ENCODE peak calls at places on chromosome 11, in four cellular contexts. C is cardiac muscle cell, K is ovary, X is neuronal stem cell. L is an unnamed sample.
A peak's percentile ranks its signal among the peaks of the same experiment; 100 is the strongest.

GRCh38 chr11:107683807-107684206 is 28.0 kb downstream of the SLN start:
- DNase-seq in C (no peak), K (no peak), X (no peak), L (no peak)

GRCh38 chr11:117121176-117121575 is 22.9 kb upstream of the PAFAH1B2 start:
- DNase-seq in C (no peak), K (no peak), X (no peak), L (no peak)

GRCh38 chr11:103939694-103940093 is 96.7 kb upstream of the DDI1 start:
- DNase-seq in C (no peak), K (no peak), X (no peak), L (no peak)

GRCh38 chr11:72144807-72145565 is 9.5 kb downstream of the FOLR3 start:
- DNase-seq in C (peak; percentile 36), K (no peak), X (no peak), L (no peak)

GRCh38 chr11:117830674-117831351 is 6.3 kb upstream of the FXYD2 start:
- DNase-seq in C (no peak), K (no peak), X (no peak), L (no peak)

GRCh38 chr11:68463714-68464113 is 3.2 kb downstream of the PPP6R3 start:
- DNase-seq in C (peak; percentile 25), K (peak; percentile 56), X (no peak), L (no peak)

GRCh38 chr11:81959341-81959740 is 774.3 kb downstream of the FAM181B start:
- DNase-seq in C (no peak), K (no peak), X (peak; percentile 18), L (no peak)

GRCh38 chr11:103877221-103877620 is 159.2 kb upstream of the DDI1 start:
- DNase-seq in C (peak; percentile 33), K (no peak), X (no peak), L (no peak)

GRCh38 chr11:20095189-20095588 is 65.1 kb downstream of the DBX1 start:
- DNase-seq in C (no peak), K (no peak), X (no peak), L (no peak)

GRCh38 chr11:46270707-46271106 is 6.8 kb upstream of the CREB3L1 start:
- DNase-seq in C (no peak), K (no peak), X (no peak), L (no peak)

GRCh38 chr11:114566273-114566672 is 6.6 kb upstream of the NXPE1 start:
- DNase-seq in C (no peak), K (no peak), X (peak; percentile 3), L (no peak)

GRCh38 chr11:75797116-75797515 is 17.9 kb upstream of the UVRAG start:
- DNase-seq in C (no peak), K (no peak), X (no peak), L (no peak)

GRCh38 chr11:19696904-19697303 is 15.7 kb upstream of the NAV2 start:
- DNase-seq in C (no peak), K (no peak), X (no peak), L (no peak)

GRCh38 chr11:44510372-44510771 is 55.1 kb upstream of the CD82 start:
- DNase-seq in C (no peak), K (no peak), X (no peak), L (no peak)

GRCh38 chr11:99268895-99269294 is 248.1 kb downstream of the CNTN5 start:
- DNase-seq in C (no peak), K (no peak), X (no peak), L (no peak)

GRCh38 chr11:110909331-110909730 is 197.1 kb upstream of the ARHGAP20 start:
- DNase-seq in C (no peak), K (no peak), X (no peak), L (no peak)

GRCh38 chr11:74072721-74073120 is 63.8 kb upstream of the UCP3 start:
- DNase-seq in C (no peak), K (no peak), X (no peak), L (no peak)

GRCh38 chr11:77101043-77101537 is 1.6 kb upstream of the OMP start:
- DNase-seq in C (peak; percentile 47), K (no peak), X (no peak), L (peak; percentile 56)

GRCh38 chr11:117045196-117045595 is 53.0 kb downstream of the SIK3 start:
- DNase-seq in C (peak; percentile 44), K (no peak), X (no peak), L (no peak)

GRCh38 chr11:115311949-115312348 is 192.3 kb downstream of the CADM1 start:
- DNase-seq in C (no peak), K (no peak), X (no peak), L (no peak)

GRCh38 chr11:102513869-102514268 is 16.7 kb downstream of the MMP7 start:
- DNase-seq in C (peak; percentile 48), K (no peak), X (no peak), L (no peak)

GRCh38 chr11:6476571-6476970 is 2.8 kb upstream of the TRIM3 start:
- DNase-seq in C (no peak), K (no peak), X (no peak), L (no peak)

GRCh38 chr11:35389112-35389511 is 30.2 kb downstream of the SLC1A2 start:
- DNase-seq in C (no peak), K (no peak), X (no peak), L (no peak)

GRCh38 chr11:131373326-131373725 is 2.9 kb downstream of the NTM start:
- DNase-seq in C (no peak), K (no peak), X (no peak), L (no peak)

GRCh38 chr11:131372243-131372930 is 2.0 kb downstream of the NTM start:
- DNase-seq in C (no peak), K (no peak), X (no peak), L (no peak)

GRCh38 chr11:131371791-131372104 is 1.3 kb downstream of the NTM start:
- DNase-seq in C (no peak), K (no peak), X (no peak), L (no peak)

GRCh38 chr11:131370901-131371790 is 731 bp downstream of the NTM start:
- DNase-seq in C (no peak), K (no peak), X (no peak), L (no peak)

GRCh38 chr11:131370090-131370751 is at the start of gene NTM:
- DNase-seq in C (peak; percentile 82), K (no peak), X (peak; percentile 27), L (no peak)
- H3K4me3 ChIP-seq in C (no peak within 1 kb of the TSS), K (no peak within 1 kb of the TSS), X (no peak within 1 kb of the TSS), L (no peak within 1 kb of the TSS)

GRCh38 chr11:29956076-29956556 is 60.7 kb downstream of the KCNA4 start:
- DNase-seq in C (no peak), K (no peak), X (no peak), L (no peak)

GRCh38 chr11:29962243-29962642 is 54.6 kb downstream of the KCNA4 start:
- DNase-seq in C (no peak), K (no peak), X (no peak), L (peak; percentile 46)

GRCh38 chr11:29959488-29959887 is 57.3 kb downstream of the KCNA4 start:
- DNase-seq in C (no peak), K (no peak), X (no peak), L (no peak)

GRCh38 chr11:29963068-29963467 is 53.8 kb downstream of the KCNA4 start:
- DNase-seq in C (no peak), K (no peak), X (no peak), L (no peak)

GRCh38 chr11:29957406-29957805 is 59.4 kb downstream of the KCNA4 start:
- DNase-seq in C (no peak), K (no peak), X (no peak), L (no peak)
- H3K9me3 ChIP-seq in C (no peaks in the 10 kb centered on the region), K (no peaks in the 10 kb centered on the region), X (no peaks in the 10 kb centered on the region), L (no peaks in the 10 kb centered on the region)

GRCh38 chr11:65432133-65432650 is 9.6 kb downstream of the NEAT1 start:
- DNase-seq in C (peak; percentile 30), K (no peak), X (no peak), L (no peak)
- H3K4me3 ChIP-seq in C (no peak overlapping the region), K (no peak overlapping the region), X (no peak overlapping the region), L (no peak overlapping the region)

GRCh38 chr11:101180481-101180880 is 50.9 kb upstream of the PGR start:
- DNase-seq in C (no peak), K (no peak), X (no peak), L (no peak)

GRCh38 chr11:101188801-101189200 is 59.2 kb upstream of the PGR start:
- DNase-seq in C (no peak), K (no peak), X (no peak), L (no peak)

GRCh38 chr11:101187748-101188147 is 58.1 kb upstream of the PGR start:
- DNase-seq in C (no peak), K (peak; percentile 10), X (no peak), L (no peak)

GRCh38 chr11:101188173-101188572 is 58.6 kb upstream of the PGR start:
- DNase-seq in C (no peak), K (no peak), X (no peak), L (no peak)

GRCh38 chr11:101185985-101186384 is 56.4 kb upstream of the PGR start:
- DNase-seq in C (no peak), K (no peak), X (no peak), L (no peak)
- H3K9me3 ChIP-seq in C (no peaks in the 10 kb centered on the region), K (no peaks in the 10 kb centered on the region), X (no peaks in the 10 kb centered on the region), L (no peaks in the 10 kb centered on the region)

GRCh38 chr11:32890843-32891656 is 1.6 kb upstream of the QSER1 start:
- DNase-seq in C (no peak), K (no peak), X (no peak), L (no peak)
- H3K4me3 ChIP-seq in C (peak overlapping the region; percentile 68), K (no peak overlapping the region), X (no peak overlapping the region), L (peak overlapping the region; percentile 96)

GRCh38 chr11:134843735-134844134 is 431.7 kb upstream of the B3GAT1 start:
- DNase-seq in C (no peak), K (no peak), X (no peak), L (no peak)

GRCh38 chr11:134841972-134842371 is 429.9 kb upstream of the B3GAT1 start:
- DNase-seq in C (no peak), K (no peak), X (no peak), L (no peak)

GRCh38 chr11:134838708-134839107 is 426.7 kb upstream of the B3GAT1 start:
- DNase-seq in C (no peak), K (no peak), X (no peak), L (no peak)

GRCh38 chr11:134843020-134843419 is 431.0 kb upstream of the B3GAT1 start:
- DNase-seq in C (no peak), K (no peak), X (no peak), L (no peak)

GRCh38 chr11:134841411-134841810 is 429.4 kb upstream of the B3GAT1 start:
- DNase-seq in C (no peak), K (no peak), X (no peak), L (no peak)
- H3K9me3 ChIP-seq in C (no peaks in the 10 kb centered on the region), K (no peaks in the 10 kb centered on the region), X (no peaks in the 10 kb centered on the region), L (no peaks in the 10 kb centered on the region)